ENCODE peak calls at places on chromosomes 13 and 19, in ten cellular contexts. One of them, this sample, is unnamed.

GRCh38 chr13:19984430-19985218 is 26.1 kb downstream of the ZMYM2 start:
- DNase-seq in fibroblast of lung: peak
- DNase-seq in testis: no peak
- DNase-seq in stomach: no peak
- DNase-seq in adrenal gland: no peak
- DNase-seq in cardiac muscle cell: peak
- DNase-seq in K562: peak
- DNase-seq in small intestine: peak
- DNase-seq in CD8-positive, alpha-beta T cell: no peak
- DNase-seq in left lung: no peak
- DNase-seq in this sample: no peak

GRCh38 chr13:72390909-72391308 is 336.5 kb downstream of the MZT1 start:
- DNase-seq in fibroblast of lung: no peak
- DNase-seq in testis: no peak
- DNase-seq in stomach: no peak
- DNase-seq in adrenal gland: no peak
- DNase-seq in cardiac muscle cell: no peak
- DNase-seq in K562: no peak
- DNase-seq in small intestine: no peak
- DNase-seq in CD8-positive, alpha-beta T cell: no peak
- DNase-seq in left lung: no peak
- DNase-seq in this sample: no peak

GRCh38 chr13:93169980-93170379 is 56.6 kb upstream of the GPC6 start:
- DNase-seq in fibroblast of lung: peak
- DNase-seq in testis: no peak
- DNase-seq in stomach: no peak
- DNase-seq in adrenal gland: no peak
- DNase-seq in cardiac muscle cell: no peak
- DNase-seq in K562: no peak
- DNase-seq in small intestine: no peak
- DNase-seq in CD8-positive, alpha-beta T cell: no peak
- DNase-seq in left lung: no peak
- DNase-seq in this sample: no peak

GRCh38 chr19:19758164-19758563 is 25.3 kb upstream of the ZNF14 start:
- DNase-seq in fibroblast of lung: no peak
- DNase-seq in testis: no peak
- DNase-seq in stomach: no peak
- DNase-seq in adrenal gland: no peak
- DNase-seq in cardiac muscle cell: no peak
- DNase-seq in K562: peak
- DNase-seq in small intestine: no peak
- DNase-seq in CD8-positive, alpha-beta T cell: no peak
- DNase-seq in left lung: no peak
- DNase-seq in this sample: no peak

GRCh38 chr19:17001603-17002183 is 24.9 kb downstream of the CPAMD8 start:
- DNase-seq in fibroblast of lung: no peak
- DNase-seq in testis: no peak
- DNase-seq in stomach: no peak
- DNase-seq in adrenal gland: no peak
- DNase-seq in cardiac muscle cell: no peak
- DNase-seq in K562: no peak
- DNase-seq in small intestine: peak
- DNase-seq in CD8-positive, alpha-beta T cell: peak
- DNase-seq in left lung: no peak
- DNase-seq in this sample: no peak

GRCh38 chr19:8387688-8388611 is 2.2 kb upstream of the RAB11B start:
- DNase-seq in fibroblast of lung: no peak
- DNase-seq in testis: no peak
- DNase-seq in stomach: no peak
- DNase-seq in adrenal gland: no peak
- DNase-seq in cardiac muscle cell: no peak
- DNase-seq in K562: no peak
- DNase-seq in small intestine: peak
- DNase-seq in CD8-positive, alpha-beta T cell: no peak
- DNase-seq in left lung: no peak
- DNase-seq in this sample: no peak

GRCh38 chr13:31020996-31021395 is 88.5 kb downstream of the TEX26 start:
- DNase-seq in fibroblast of lung: no peak
- DNase-seq in testis: no peak
- DNase-seq in stomach: no peak
- DNase-seq in adrenal gland: no peak
- DNase-seq in cardiac muscle cell: no peak
- DNase-seq in K562: no peak
- DNase-seq in small intestine: no peak
- DNase-seq in CD8-positive, alpha-beta T cell: no peak
- DNase-seq in left lung: no peak
- DNase-seq in this sample: no peak

GRCh38 chr13:46948338-46948737 is 51.5 kb upstream of the HTR2A start:
- DNase-seq in fibroblast of lung: no peak
- DNase-seq in testis: no peak
- DNase-seq in stomach: no peak
- DNase-seq in adrenal gland: no peak
- DNase-seq in cardiac muscle cell: no peak
- DNase-seq in K562: no peak
- DNase-seq in small intestine: no peak
- DNase-seq in CD8-positive, alpha-beta T cell: no peak
- DNase-seq in left lung: no peak
- DNase-seq in this sample: no peak

GRCh38 chr19:10450191-10450852 is 30.0 kb downstream of the PDE4A start:
- DNase-seq in fibroblast of lung: no peak
- DNase-seq in testis: no peak
- DNase-seq in stomach: no peak
- DNase-seq in adrenal gland: no peak
- DNase-seq in cardiac muscle cell: no peak
- DNase-seq in K562: no peak
- DNase-seq in small intestine: no peak
- DNase-seq in CD8-positive, alpha-beta T cell: no peak
- DNase-seq in left lung: no peak
- DNase-seq in this sample: no peak

GRCh38 chr13:72304121-72304745 is 423.2 kb downstream of the MZT1 start:
- DNase-seq in fibroblast of lung: peak
- DNase-seq in testis: no peak
- DNase-seq in stomach: no peak
- DNase-seq in adrenal gland: no peak
- DNase-seq in cardiac muscle cell: no peak
- DNase-seq in K562: no peak
- DNase-seq in small intestine: no peak
- DNase-seq in CD8-positive, alpha-beta T cell: no peak
- DNase-seq in left lung: no peak
- DNase-seq in this sample: no peak

GRCh38 chr19:30684613-30685012 is 312.4 kb downstream of the ZNF536 start:
- DNase-seq in fibroblast of lung: no peak
- DNase-seq in testis: no peak
- DNase-seq in stomach: no peak
- DNase-seq in adrenal gland: no peak
- DNase-seq in cardiac muscle cell: no peak
- DNase-seq in K562: no peak
- DNase-seq in small intestine: no peak
- DNase-seq in CD8-positive, alpha-beta T cell: no peak
- DNase-seq in left lung: no peak
- DNase-seq in this sample: no peak

GRCh38 chr19:15836595-15837398 is 21.3 kb upstream of the OR10H1 start:
- DNase-seq in fibroblast of lung: peak
- DNase-seq in testis: peak
- DNase-seq in stomach: peak
- DNase-seq in adrenal gland: peak
- DNase-seq in cardiac muscle cell: no peak
- DNase-seq in K562: peak
- DNase-seq in small intestine: peak
- DNase-seq in CD8-positive, alpha-beta T cell: peak
- DNase-seq in left lung: peak
- DNase-seq in this sample: peak
- H3K27ac ChIP-seq in fibroblast of lung: peak
- H3K27ac ChIP-seq in testis: peak
- H3K27ac ChIP-seq in stomach: peak
- H3K27ac ChIP-seq in adrenal gland: peak
- H3K27ac ChIP-seq in cardiac muscle cell: no peak
- H3K27ac ChIP-seq in K562: peak
- H3K27ac ChIP-seq in small intestine: peak
- H3K27ac ChIP-seq in CD8-positive, alpha-beta T cell: peak
- H3K27ac ChIP-seq in left lung: peak
- H3K27ac ChIP-seq in this sample: peak

DNA sequence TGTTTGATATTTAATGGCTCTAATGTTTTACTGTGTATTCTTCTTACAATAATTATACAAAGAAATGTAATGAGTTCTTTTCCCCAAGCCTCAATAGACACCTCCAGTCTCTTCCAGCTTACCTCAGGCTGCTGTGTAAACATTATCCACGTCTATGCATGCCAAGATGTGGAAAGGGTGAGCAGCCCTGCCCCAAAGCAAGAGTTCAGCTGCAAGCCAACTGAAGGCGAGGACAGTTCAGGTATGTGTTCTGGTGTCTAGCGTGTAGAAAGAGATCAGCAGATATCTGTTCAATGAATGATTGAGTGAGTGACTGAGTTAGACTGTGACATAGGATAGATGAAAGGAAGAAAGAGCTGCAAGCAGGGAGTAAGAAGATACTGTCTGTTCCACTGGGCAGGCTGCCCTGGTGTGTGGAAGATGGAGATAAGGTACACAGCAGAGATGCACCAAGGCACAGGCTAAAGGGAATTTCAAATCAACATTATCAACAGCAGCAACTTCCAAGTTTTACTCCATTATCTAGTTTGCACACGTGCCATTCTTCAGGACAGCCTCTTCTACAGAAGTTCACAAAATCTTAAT is 66.0 kb downstream of the LATS2 start:
- DNase-seq in fibroblast of lung: no peak
- DNase-seq in testis: no peak
- DNase-seq in stomach: no peak
- DNase-seq in adrenal gland: no peak
- DNase-seq in cardiac muscle cell: no peak
- DNase-seq in K562: peak
- DNase-seq in small intestine: no peak
- DNase-seq in CD8-positive, alpha-beta T cell: no peak
- DNase-seq in left lung: no peak
- DNase-seq in this sample: no peak
- H3K27ac ChIP-seq in fibroblast of lung: no peak
- H3K27ac ChIP-seq in testis: no peak
- H3K27ac ChIP-seq in stomach: no peak
- H3K27ac ChIP-seq in adrenal gland: no peak
- H3K27ac ChIP-seq in cardiac muscle cell: no peak
- H3K27ac ChIP-seq in K562: no peak
- H3K27ac ChIP-seq in small intestine: no peak
- H3K27ac ChIP-seq in CD8-positive, alpha-beta T cell: no peak
- H3K27ac ChIP-seq in left lung: no peak
- H3K27ac ChIP-seq in this sample: no peak

DNA sequence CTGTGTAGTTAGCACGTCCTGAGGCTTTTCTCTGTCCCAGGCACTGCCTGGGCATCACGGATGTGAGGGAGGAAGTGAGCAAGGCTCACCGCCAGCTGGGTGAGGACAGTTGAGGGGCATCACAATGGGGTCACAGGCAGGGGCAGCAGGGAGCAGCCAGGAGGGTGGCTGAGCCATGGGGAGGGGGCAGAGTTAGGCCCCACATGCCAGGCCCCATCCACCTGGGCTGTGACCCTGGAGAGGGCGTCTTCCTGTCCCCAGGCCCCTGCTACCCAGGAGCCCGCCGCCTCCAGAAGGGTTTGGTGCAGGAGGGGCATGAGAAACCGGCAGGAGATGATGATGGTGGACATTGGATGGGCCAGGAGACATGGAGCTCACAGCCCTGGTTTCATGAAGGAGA is 56.8 kb upstream of the F7 start:
- DNase-seq in fibroblast of lung: no peak
- DNase-seq in testis: no peak
- DNase-seq in stomach: no peak
- DNase-seq in adrenal gland: no peak
- DNase-seq in cardiac muscle cell: no peak
- DNase-seq in K562: no peak
- DNase-seq in small intestine: no peak
- DNase-seq in CD8-positive, alpha-beta T cell: no peak
- DNase-seq in left lung: peak
- DNase-seq in this sample: no peak
- H3K27ac ChIP-seq in fibroblast of lung: no peak
- H3K27ac ChIP-seq in testis: no peak
- H3K27ac ChIP-seq in stomach: no peak
- H3K27ac ChIP-seq in adrenal gland: no peak
- H3K27ac ChIP-seq in cardiac muscle cell: no peak
- H3K27ac ChIP-seq in K562: no peak
- H3K27ac ChIP-seq in small intestine: no peak
- H3K27ac ChIP-seq in CD8-positive, alpha-beta T cell: no peak
- H3K27ac ChIP-seq in left lung: no peak
- H3K27ac ChIP-seq in this sample: no peak

GRCh38 chr13:33052446-33052845 is 36.2 kb downstream of the KL start:
- DNase-seq in fibroblast of lung: peak
- DNase-seq in testis: no peak
- DNase-seq in stomach: no peak
- DNase-seq in adrenal gland: no peak
- DNase-seq in cardiac muscle cell: no peak
- DNase-seq in K562: no peak
- DNase-seq in small intestine: no peak
- DNase-seq in CD8-positive, alpha-beta T cell: no peak
- DNase-seq in left lung: no peak
- DNase-seq in this sample: no peak
- H3K27ac ChIP-seq in fibroblast of lung: no peak
- H3K27ac ChIP-seq in testis: no peak
- H3K27ac ChIP-seq in stomach: no peak
- H3K27ac ChIP-seq in adrenal gland: no peak
- H3K27ac ChIP-seq in cardiac muscle cell: no peak
- H3K27ac ChIP-seq in K562: no peak
- H3K27ac ChIP-seq in small intestine: no peak
- H3K27ac ChIP-seq in CD8-positive, alpha-beta T cell: no peak
- H3K27ac ChIP-seq in left lung: no peak
- H3K27ac ChIP-seq in this sample: no peak

DNA sequence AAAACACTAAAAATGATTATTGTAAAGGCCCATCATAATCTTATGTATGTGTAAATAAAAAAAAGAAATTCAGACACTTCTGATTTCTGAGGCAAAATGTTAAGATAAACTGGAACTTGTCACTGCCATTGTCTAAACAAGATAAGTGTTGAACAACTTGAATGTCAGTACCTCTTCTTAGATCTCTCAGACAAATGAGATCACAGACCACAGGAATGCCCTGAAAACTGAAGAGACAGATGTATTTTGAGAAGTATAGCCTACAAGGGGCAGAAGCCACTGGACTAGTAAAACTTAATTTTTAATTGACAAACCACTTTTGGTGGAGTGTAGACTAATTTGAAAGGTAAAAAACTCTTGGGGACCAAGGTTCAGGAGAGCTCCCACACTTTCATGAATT is 375.5 kb upstream of the SLITRK5 start:
- DNase-seq in fibroblast of lung: no peak
- DNase-seq in testis: no peak
- DNase-seq in stomach: no peak
- DNase-seq in adrenal gland: no peak
- DNase-seq in cardiac muscle cell: no peak
- DNase-seq in K562: no peak
- DNase-seq in small intestine: no peak
- DNase-seq in CD8-positive, alpha-beta T cell: no peak
- DNase-seq in left lung: no peak
- DNase-seq in this sample: no peak
- H3K27ac ChIP-seq in fibroblast of lung: no peak
- H3K27ac ChIP-seq in testis: no peak
- H3K27ac ChIP-seq in stomach: no peak
- H3K27ac ChIP-seq in adrenal gland: no peak
- H3K27ac ChIP-seq in cardiac muscle cell: no peak
- H3K27ac ChIP-seq in K562: no peak
- H3K27ac ChIP-seq in small intestine: no peak
- H3K27ac ChIP-seq in CD8-positive, alpha-beta T cell: no peak
- H3K27ac ChIP-seq in left lung: no peak
- H3K27ac ChIP-seq in this sample: no peak

This sample was measured in colonic mucosa.